ENCODE peak calls at places on chromosomes 5 and 9, in five cellular contexts. Q is A549, H is GM12878, R is Panc1, I is GM23338. M is an unnamed sample.

GRCh38 chr5:73448451-73449136 is at the start of gene FOXD1:
- DNase-seq in H (no peak), Q (peak), I (peak), R (peak), M (peak)

GRCh38 chr5:100904259-100904822 is 1.3 kb upstream of the ST8SIA4 start:
- DNase-seq in R (no peak), Q (peak), H (no peak), I (peak), M (peak)

GRCh38 chr9:87954230-87954629 is 20.1 kb downstream of the CDK20 start:
- DNase-seq in H (no peak), Q (no peak), R (no peak), I (no peak), M (no peak)

GRCh38 chr9:114072181-114073140 is 5.6 kb downstream of the AMBP start:
- DNase-seq in I (peak), R (no peak), Q (no peak), H (no peak), M (no peak)

GRCh38 chr5:141557681-141558136 is 61.1 kb downstream of the DIAPH1 start:
- DNase-seq in I (peak), R (peak), H (peak), Q (peak), M (peak)

GRCh38 chr9:75754090-75754489 is 136.4 kb upstream of the PCSK5 start:
- DNase-seq in R (no peak), I (no peak), Q (no peak), H (no peak), M (no peak)

GRCh38 chr9:100474082-100474949 is 1.4 kb downstream of the TMEFF1 start:
- DNase-seq in Q (no peak), I (peak), H (no peak), R (no peak), M (no peak)

GRCh38 chr5:142003266-142003800 is 9.5 kb downstream of the GNPDA1 start:
- DNase-seq in Q (no peak), I (no peak), R (no peak), H (no peak), M (no peak)

GRCh38 chr9:22107202-22107601 is 98.1 kb upstream of the CDKN2B start:
- DNase-seq in I (no peak), R (no peak), H (no peak), Q (no peak), M (no peak)

GRCh38 chr5:126370796-126371718 is 52.2 kb upstream of the GRAMD2B start:
- DNase-seq in I (peak), Q (peak), R (no peak), H (no peak), M (no peak)

GRCh38 chr5:175243441-175243840 is 200.5 kb downstream of the DRD1 start:
- DNase-seq in Q (no peak), H (no peak), R (no peak), I (peak), M (no peak)

GRCh38 chr9:76691761-76692313 is 72.4 kb upstream of the PCA3 start:
- DNase-seq in H (no peak), Q (no peak), R (no peak), I (peak), M (no peak)

GRCh38 chr5:174046558-174046957 is 1.1 kb downstream of the NSG2 start:
- DNase-seq in Q (no peak), H (no peak), I (no peak), R (no peak), M (no peak)

GRCh38 chr5:76705574-76705973 is 10.4 kb upstream of the F2R start:
- DNase-seq in H (no peak), R (no peak), I (no peak), Q (no peak), M (no peak)

GRCh38 chr9:96245399-96245798 is 56.6 kb downstream of the HSD17B3 start:
- DNase-seq in H (no peak), I (peak), Q (no peak), R (no peak), M (no peak)

GRCh38 chr9:124392855-124393460 is 22.3 kb downstream of the PSMB7 start:
- DNase-seq in H (no peak), I (peak), R (peak), Q (peak), M (no peak)

GRCh38 chr9:93166699-93167098 is 17.2 kb upstream of the WNK2 start:
- DNase-seq in Q (no peak), R (no peak), I (no peak), H (no peak), M (no peak)

GRCh38 chr5:10364186-10364689 is 10.7 kb downstream of the MARCHF6 start:
- DNase-seq in H (no peak), R (no peak), Q (peak), I (peak), M (peak)

GRCh38 chr5:72036951-72037350 is 70.3 kb upstream of the MAP1B start:
- DNase-seq in H (no peak), R (no peak), I (peak), Q (no peak), M (no peak)

GRCh38 chr5:80346055-80346454 is 26.3 kb downstream of the SPZ1 start:
- DNase-seq in Q (peak), H (no peak), I (peak), R (peak), M (no peak)

GRCh38 chr9:133258061-133259015 is 16.7 kb downstream of the ABO start:
- DNase-seq in H (no peak), I (no peak), R (no peak), Q (no peak), M (no peak)

GRCh38 chr5:29169851-29170250 is 2023.6 kb upstream of the CDH6 start:
- DNase-seq in R (no peak), H (no peak), I (peak), Q (no peak), M (no peak)

GRCh38 chr5:82050955-82051354 is 79.1 kb downstream of the ATG10 start:
- DNase-seq in Q (no peak), I (no peak), H (no peak), R (no peak), M (no peak)

GRCh38 chr9:95822583-95823431 is 52.7 kb upstream of the ERCC6L2 start:
- DNase-seq in Q (peak), H (peak), I (no peak), R (no peak), M (no peak)

GRCh38 chr9:77583366-77583626 is 64.8 kb downstream of the GNA14 start:
- DNase-seq in Q (no peak), R (no peak), H (no peak), I (no peak), M (no peak)

GRCh38 chr5:168159425-168159824 is 132.0 kb upstream of the WWC1 start:
- DNase-seq in Q (peak), R (no peak), I (peak), H (no peak), M (peak)

GRCh38 chr5:166722939-166723338 is 1568.5 kb upstream of the WWC1 start:
- DNase-seq in Q (peak), R (peak), H (no peak), I (no peak), M (peak)

GRCh38 chr5:54480296-54480695 is 24.8 kb downstream of the HSPB3 start:
- DNase-seq in Q (no peak), I (no peak), R (no peak), H (no peak), M (no peak)

GRCh38 chr5:159022178-159022556 is 77.5 kb downstream of the EBF1 start:
- DNase-seq in I (no peak), Q (no peak), R (no peak), H (no peak), M (no peak)

GRCh38 chr9:123322771-123323481 is 33.1 kb upstream of the CRB2 start:
- DNase-seq in H (no peak), Q (no peak), R (no peak), I (no peak), M (peak)

GRCh38 chr5:176542135-176542595 is 5.0 kb upstream of the RNF44 start:
- DNase-seq in I (no peak), Q (no peak), R (no peak), H (no peak), M (no peak)

GRCh38 chr5:145473032-145473642 is 362.0 kb downstream of the PRELID2 start:
- DNase-seq in R (no peak), Q (no peak), I (no peak), H (no peak), M (no peak)

GRCh38 chr5:1564824-1565736 is 41.3 kb upstream of the LPCAT1 start:
- DNase-seq in I (no peak), H (no peak), Q (no peak), R (no peak), M (no peak)

GRCh38 chr9:82488702-82489578 is 500.4 kb downstream of the SPATA31D1 start:
- DNase-seq in Q (no peak), I (no peak), H (no peak), R (no peak), M (no peak)

GRCh38 chr5:100423330-100423729 is 111.8 kb upstream of the FAM174A start:
- DNase-seq in Q (peak), R (no peak), I (no peak), H (no peak), M (no peak)

GRCh38 chr5:146047396-146047795 is 58.0 kb downstream of the PLAC8L1 start:
- DNase-seq in H (no peak), Q (no peak), R (no peak), I (no peak), M (no peak)

GRCh38 chr5:58849995-58850667 is 267.3 kb downstream of the RAB3C start:
- DNase-seq in I (peak), Q (peak), R (peak), H (no peak), M (no peak)

GRCh38 chr9:13139641-13140171 is 139.8 kb downstream of the MPDZ start:
- DNase-seq in R (peak), Q (peak), H (no peak), I (peak), M (no peak)

GRCh38 chr9:137969008-137969407 is 91.4 kb downstream of the CACNA1B start:
- DNase-seq in R (no peak), I (no peak), H (no peak), Q (no peak), M (no peak)
- TF ChIP-seq REST in R (no peak), I (no peak), H (no peak), Q (no peak), M (no peak)

DNA sequence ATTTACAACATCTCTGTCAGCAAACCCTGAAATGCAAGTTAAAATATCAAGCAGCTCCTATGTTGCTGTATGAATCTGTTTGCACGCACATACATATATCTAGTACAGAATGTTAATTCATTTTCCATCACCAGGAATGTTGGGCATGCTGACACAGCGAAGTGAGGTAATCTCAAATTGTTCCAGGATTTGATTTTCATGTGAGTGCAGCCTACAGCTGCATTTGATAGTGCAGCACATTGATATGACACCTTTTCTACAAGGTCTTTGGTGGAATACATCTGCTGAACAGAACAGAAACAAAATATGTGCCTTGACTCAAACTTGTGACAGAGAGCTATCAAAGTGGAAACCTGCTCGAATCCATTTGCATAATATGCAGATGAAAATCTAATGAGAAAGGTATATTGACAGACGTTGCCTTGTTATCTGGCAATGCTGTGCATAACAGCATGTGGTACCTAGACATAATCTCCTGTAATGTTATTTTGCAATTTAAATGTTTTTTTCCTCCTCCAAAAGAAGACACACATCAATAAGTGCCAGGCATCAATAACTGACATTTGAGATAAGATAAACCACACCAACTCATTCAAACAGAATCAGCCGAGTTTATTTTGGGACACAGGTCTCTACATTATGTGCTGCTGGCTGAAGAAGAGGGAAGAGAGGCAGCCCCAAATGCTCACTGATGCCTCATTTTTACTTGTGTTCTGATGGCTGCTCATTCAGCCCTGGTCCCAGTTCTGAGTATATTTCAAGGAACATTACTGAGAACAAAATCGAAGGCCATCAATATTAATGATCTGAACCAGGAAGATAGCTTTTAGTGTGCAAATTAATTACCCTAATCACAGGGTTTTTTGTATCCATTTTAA is 512.2 kb downstream of the ZNF608 start:
- DNase-seq in Q (no peak), R (no peak), I (peak), H (no peak), M (no peak)
- H3K4me3 ChIP-seq in Q (no peak), R (no peak), I (no peak), H (no peak), M (no peak)

GRCh38 chr5:132209131-132209530 is 18.5 kb downstream of the P4HA2 start:
- DNase-seq in H (no peak), Q (no peak), I (no peak), R (no peak), M (no peak)
- TF ChIP-seq REST in H (no peak), Q (no peak), I (no peak), R (no peak), M (no peak)

DNA sequence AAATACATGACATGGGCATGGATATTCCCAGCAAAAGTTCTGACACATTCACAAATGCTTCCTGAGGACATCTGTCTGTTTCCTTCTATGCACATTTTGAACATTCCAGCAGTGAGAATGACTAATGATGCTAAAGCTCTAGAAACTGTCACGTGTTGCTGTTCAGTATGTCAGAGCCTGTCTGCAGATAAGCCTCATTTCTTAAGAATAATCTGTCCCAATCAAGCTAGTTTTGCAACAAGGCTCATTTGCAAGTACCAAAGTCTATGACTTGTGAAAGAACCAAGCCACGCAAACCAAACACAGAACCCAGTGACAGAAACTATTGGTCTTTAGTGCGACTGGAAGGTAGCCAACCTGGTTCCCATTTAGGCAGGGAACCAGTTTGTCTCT is 178.5 kb downstream of the C9orf152 start:
- DNase-seq in I (no peak), H (no peak), Q (peak), R (no peak), M (peak)
- H3K4me3 ChIP-seq in I (no peak), H (no peak), Q (no peak), R (no peak), M (no peak)

GRCh38 chr5:112957409-112957808 is 19.2 kb upstream of the DCP2 start:
- DNase-seq in Q (no peak), H (no peak), I (no peak), R (no peak), M (no peak)
- TF ChIP-seq REST in Q (no peak), H (no peak), I (no peak), R (no peak), M (no peak)

GRCh38 chr5:6733411-6734242 is 20.4 kb downstream of the TENT4A start:
- DNase-seq in R (no peak), Q (no peak), I (no peak), H (no peak), M (no peak)
- H3K4me3 ChIP-seq in R (no peak), Q (no peak), I (no peak), H (no peak), M (no peak)

GRCh38 chr5:95285406-95285761 is 490 bp upstream of the MCTP1 start:
- DNase-seq in I (peak), Q (no peak), R (no peak), H (no peak), M (no peak)
- TF ChIP-seq REST in I (no peak), Q (no peak), R (no peak), H (no peak), M (no peak)

DNA sequence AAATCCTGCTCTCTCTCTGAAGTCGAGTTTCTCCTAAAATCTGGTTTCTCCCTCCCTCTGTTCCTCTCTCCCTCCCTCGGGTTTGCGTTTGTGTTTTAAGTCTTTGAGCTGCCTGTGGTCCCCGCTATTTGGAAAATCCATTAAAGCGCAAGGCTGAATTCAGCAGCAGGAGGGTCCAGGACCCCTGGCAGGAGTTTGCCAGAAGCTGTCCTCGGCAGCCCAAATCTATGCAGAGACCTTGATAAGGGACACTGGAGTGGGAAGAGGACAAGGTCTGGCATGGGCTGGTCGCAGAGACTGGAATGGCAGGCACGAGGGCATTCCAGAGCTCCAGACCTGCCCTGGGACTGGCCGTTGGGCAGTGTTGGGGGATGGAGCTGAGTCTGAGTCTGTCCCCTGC is 1.1 kb downstream of the PDZD2 start:
- DNase-seq in R (no peak), I (peak), H (no peak), Q (no peak), M (no peak)
- H3K4me3 ChIP-seq in R (no peak), I (peak), H (no peak), Q (no peak), M (no peak)

GRCh38 chr5:179223528-179223927 is 121.7 kb downstream of the ADAMTS2 start:
- DNase-seq in R (no peak), Q (no peak), H (no peak), I (no peak), M (no peak)
- TF ChIP-seq REST in R (no peak), Q (no peak), H (no peak), I (no peak), M (no peak)

M was measured in HL-60.